ENCODE peak calls at places on chromosomes 13 and 19, in eight cellular contexts. P is epithelial cell of esophagus, J is testis, T is choroid plexus epithelial cell, Q is BJ, X is left lung, H is cardiac muscle cell, Y is heart right ventricle. A is an unnamed sample.

GRCh38 chr13:25908390-25908789 is 143.4 kb downstream of the SHISA2 start:
- DNase-seq in P (no peak), J (no peak), T (no peak), Q (no peak), X (no peak), H (no peak), Y (no peak), A (no peak)

GRCh38 chr19:29663861-29664752 is 1.2 kb upstream of the PLEKHF1 start:
- DNase-seq in P (peak), J (no peak), T (peak), Q (no peak), X (no peak), H (no peak), Y (no peak), A (peak)

GRCh38 chr19:3184847-3185481 is 766 bp upstream of the NCLN start:
- DNase-seq in P (peak), J (peak), T (peak), Q (no peak), X (peak), H (peak), Y (peak), A (no peak)

GRCh38 chr19:53424968-53425597 is 6.7 kb upstream of the ZNF761 start:
- DNase-seq in P (peak), J (peak), T (peak), Q (no peak), X (peak), H (peak), Y (peak), A (peak)

GRCh38 chr13:92967923-92968322 is 258.7 kb upstream of the GPC6 start:
- DNase-seq in P (peak), J (no peak), T (peak), Q (no peak), X (no peak), H (peak), Y (no peak), A (no peak)

GRCh38 chr19:41588497-41589209 is 12.7 kb downstream of the CEACAM21 start:
- DNase-seq in P (peak), J (peak), T (peak), Q (no peak), X (no peak), H (peak), Y (no peak), A (no peak)

GRCh38 chr13:48975926-48976676 is 389 bp downstream of the FNDC3A start:
- DNase-seq in P (peak), J (peak), T (peak), Q (no peak), X (peak), H (peak), Y (peak), A (no peak)

GRCh38 chr13:36370108-36370429 is 23.9 kb upstream of the SPART start:
- DNase-seq in P (no peak), J (no peak), T (no peak), Q (no peak), X (no peak), H (no peak), Y (peak), A (no peak)

GRCh38 chr13:99975626-99976025 is 4.1 kb upstream of the ZIC5 start:
- DNase-seq in P (no peak), J (no peak), T (no peak), Q (no peak), X (no peak), H (no peak), Y (no peak), A (no peak)

GRCh38 chr19:12638611-12639182 is 27.8 kb downstream of the MAN2B1 start:
- DNase-seq in P (no peak), J (no peak), T (no peak), Q (no peak), X (no peak), H (no peak), Y (no peak), A (no peak)

GRCh38 chr19:46478356-46478986 is 7.1 kb upstream of the PNMA8A start:
- DNase-seq in P (no peak), J (no peak), T (peak), Q (no peak), X (no peak), H (peak), Y (no peak), A (no peak)

GRCh38 chr19:14761607-14762006 is 16.8 kb downstream of the ADGRE2 start:
- DNase-seq in P (peak), J (no peak), T (no peak), Q (no peak), X (no peak), H (no peak), Y (no peak), A (no peak)

GRCh38 chr19:14763497-14764145 is 14.7 kb downstream of the ADGRE2 start:
- DNase-seq in P (no peak), J (no peak), T (no peak), Q (no peak), X (no peak), H (no peak), Y (no peak), A (no peak)

GRCh38 chr19:14762111-14762510 is 16.2 kb downstream of the ADGRE2 start:
- DNase-seq in P (no peak), J (no peak), T (no peak), Q (no peak), X (no peak), H (no peak), Y (no peak), A (no peak)

GRCh38 chr19:14764401-14764800 is 14.0 kb downstream of the ADGRE2 start:
- DNase-seq in P (no peak), J (no peak), T (no peak), Q (no peak), X (no peak), H (no peak), Y (no peak), A (no peak)

GRCh38 chr19:14758816-14759215 is 19.5 kb downstream of the ADGRE2 start:
- DNase-seq in P (peak), J (no peak), T (peak), Q (no peak), X (no peak), H (no peak), Y (no peak), A (no peak)
- H3K4me3 ChIP-seq in P (peak), J (no peak), T (no peak), Q (no peak), X (no peak), H (no peak), Y (no peak), A (peak)

DNA sequence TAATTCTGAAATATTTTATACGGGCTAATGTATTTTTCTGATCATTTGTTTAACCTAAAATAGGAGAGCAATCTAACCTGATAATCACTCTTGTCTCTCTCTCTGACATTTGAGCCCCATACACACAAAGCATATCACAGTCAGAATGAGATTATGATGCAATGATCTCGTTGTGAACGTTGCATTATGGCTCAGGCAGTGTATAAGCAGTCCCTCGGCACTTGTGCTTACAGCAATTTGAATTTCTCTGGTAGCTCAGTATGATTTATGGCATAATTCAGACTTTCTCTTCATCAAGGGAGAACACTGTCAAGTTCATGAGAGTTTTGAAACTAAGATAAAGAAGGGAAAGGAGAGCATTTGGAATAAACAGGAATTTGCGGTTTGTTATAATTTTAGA is 256.1 kb downstream of the DACH1 start:
- DNase-seq in P (no peak), J (no peak), T (no peak), Q (no peak), X (no peak), H (no peak), Y (no peak), A (no peak)
- H3K4me3 ChIP-seq in P (no peak), J (no peak), T (no peak), Q (no peak), X (no peak), H (no peak), Y (no peak), A (no peak)

GRCh38 chr19:10332965-10333757 is at the start of gene RAVER1:
- DNase-seq in P (peak), J (peak), T (peak), Q (peak), X (peak), H (peak), Y (peak), A (peak)

GRCh38 chr19:10333758-10334339 is 520 bp upstream of the RAVER1 start:
- DNase-seq in P (no peak), J (peak), T (peak), Q (no peak), X (no peak), H (no peak), Y (no peak), A (no peak)

GRCh38 chr19:10334340-10335148 is 1.2 kb upstream of the RAVER1 start:
- DNase-seq in P (peak), J (peak), T (peak), Q (peak), X (peak), H (peak), Y (peak), A (peak)

GRCh38 chr19:10332158-10332964 is 968 bp downstream of the RAVER1 start:
- DNase-seq in P (no peak), J (no peak), T (no peak), Q (no peak), X (no peak), H (no peak), Y (no peak), A (no peak)

DNA sequence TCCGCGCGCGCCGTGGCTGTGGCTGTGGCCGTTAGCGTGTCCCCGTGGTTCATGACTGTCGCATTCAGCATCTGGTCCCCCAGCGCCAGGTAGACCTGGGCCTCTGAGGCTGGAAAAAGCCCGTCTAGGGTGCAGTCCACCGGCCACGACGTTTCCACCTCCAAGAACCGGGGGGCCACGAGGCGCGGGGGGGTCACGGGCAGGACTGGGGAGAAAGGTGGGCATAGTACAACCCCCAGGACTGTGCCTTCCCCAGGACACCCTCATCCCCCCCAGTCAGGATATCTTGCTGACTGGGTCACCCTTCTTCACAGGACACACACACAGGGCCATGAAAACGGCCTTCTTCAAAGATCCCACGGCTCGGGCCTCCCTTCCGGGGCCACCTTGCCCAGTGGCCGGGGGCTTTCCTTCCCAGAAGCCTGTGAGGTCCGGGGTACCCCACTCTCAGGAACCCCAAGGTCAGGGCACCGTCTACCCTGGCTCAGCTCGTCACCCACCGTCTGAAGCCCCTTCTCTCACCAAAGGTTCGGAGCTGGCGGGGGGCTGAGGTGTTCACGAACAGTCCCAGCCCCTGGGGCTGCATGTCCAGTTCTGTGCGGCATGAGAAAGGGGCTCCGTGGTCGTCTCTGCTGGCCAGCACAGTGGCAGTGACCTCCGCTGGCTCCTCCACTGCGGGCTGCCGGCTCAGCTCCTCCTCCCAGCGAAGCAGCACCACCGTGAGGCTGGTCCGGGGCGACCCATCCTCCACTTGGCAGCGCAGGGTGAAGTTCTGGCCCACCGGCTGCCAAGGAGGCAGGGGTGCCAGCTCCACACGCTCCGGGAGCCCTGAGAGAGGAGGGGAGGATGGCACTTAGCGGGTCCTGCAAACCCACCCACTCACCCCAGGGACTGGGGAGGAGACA is 2.1 kb upstream of the RAVER1 start:
- DNase-seq in P (no peak), J (no peak), T (no peak), Q (no peak), X (no peak), H (no peak), Y (peak), A (no peak)
- H3K4me3 ChIP-seq in P (peak), J (peak), T (peak), Q (peak), X (no peak), H (no peak), Y (peak), A (no peak)

GRCh38 chr19:33554391-33554790 is 32.8 kb upstream of the PEPD start:
- DNase-seq in P (no peak), J (no peak), T (no peak), Q (no peak), X (no peak), H (no peak), Y (no peak), A (no peak)

GRCh38 chr19:33552191-33552927 is 30.8 kb upstream of the PEPD start:
- DNase-seq in P (no peak), J (no peak), T (no peak), Q (no peak), X (no peak), H (no peak), Y (no peak), A (no peak)

GRCh38 chr19:33553530-33554310 is 32.1 kb upstream of the PEPD start:
- DNase-seq in P (no peak), J (no peak), T (no peak), Q (no peak), X (no peak), H (no peak), Y (no peak), A (no peak)

GRCh38 chr19:33551676-33552075 is 30.1 kb upstream of the PEPD start:
- DNase-seq in P (no peak), J (no peak), T (no peak), Q (no peak), X (no peak), H (no peak), Y (no peak), A (no peak)

DNA sequence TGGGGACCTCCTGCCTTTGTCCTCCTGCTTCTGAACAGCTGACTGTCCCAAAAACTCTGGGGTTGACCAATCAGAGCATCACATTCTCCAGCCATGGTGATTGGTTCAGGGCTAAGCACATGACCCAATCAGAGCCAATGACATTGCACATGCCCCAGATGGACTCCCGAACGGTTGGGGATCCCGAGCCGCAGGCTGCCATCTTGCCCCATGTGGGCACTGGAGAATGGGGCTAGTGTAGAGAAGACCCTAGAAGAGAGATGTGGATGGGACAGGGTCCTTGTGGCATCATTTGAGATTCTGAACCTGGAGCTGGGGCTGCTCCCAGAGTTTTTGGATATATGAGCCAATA is 31.3 kb upstream of the PEPD start:
- DNase-seq in P (no peak), J (peak), T (no peak), Q (no peak), X (no peak), H (no peak), Y (no peak), A (no peak)
- H3K4me3 ChIP-seq in P (no peak), J (peak), T (no peak), Q (no peak), X (no peak), H (no peak), Y (no peak), A (no peak)

GRCh38 chr19:14405758-14406644 is 13.1 kb downstream of the DDX39A start:
- DNase-seq in P (peak), J (peak), T (peak), Q (no peak), X (peak), H (peak), Y (peak), A (no peak)
- H3K4me3 ChIP-seq in P (peak), J (peak), T (peak), Q (no peak), X (peak), H (no peak), Y (no peak), A (no peak)

GRCh38 chr19:52066258-52066866 is 17.7 kb upstream of the ZNF432 start:
- DNase-seq in P (no peak), J (no peak), T (no peak), Q (no peak), X (no peak), H (no peak), Y (no peak), A (no peak)

GRCh38 chr19:52065399-52065798 is 16.8 kb upstream of the ZNF432 start:
- DNase-seq in P (no peak), J (no peak), T (no peak), Q (no peak), X (no peak), H (no peak), Y (no peak), A (no peak)

GRCh38 chr19:52069653-52070052 is 21.0 kb upstream of the ZNF432 start:
- DNase-seq in P (no peak), J (no peak), T (no peak), Q (no peak), X (no peak), H (no peak), Y (no peak), A (no peak)

DNA sequence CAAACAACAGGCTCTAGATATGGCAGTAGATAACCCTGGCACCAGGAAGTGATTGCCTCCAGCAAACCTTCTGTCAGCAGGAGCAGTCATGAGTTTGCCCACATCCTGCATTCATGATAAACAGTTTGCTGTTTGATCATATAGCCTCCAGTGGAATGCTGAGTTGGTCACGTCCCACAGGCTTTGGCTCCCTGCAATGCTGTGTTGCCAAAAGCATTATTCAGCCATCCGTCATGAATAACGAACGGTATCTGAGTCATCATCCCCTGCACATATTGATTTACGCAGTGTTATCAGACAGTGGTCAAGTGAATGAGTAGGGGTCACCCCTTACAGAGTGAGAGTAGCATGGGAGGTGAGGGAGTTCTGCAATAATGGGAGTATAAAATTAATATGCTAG is 21.9 kb upstream of the ZNF432 start:
- DNase-seq in P (peak), J (no peak), T (peak), Q (no peak), X (no peak), H (peak), Y (no peak), A (peak)
- H3K4me3 ChIP-seq in P (no peak), J (no peak), T (no peak), Q (no peak), X (no peak), H (no peak), Y (no peak), A (no peak)

DNA sequence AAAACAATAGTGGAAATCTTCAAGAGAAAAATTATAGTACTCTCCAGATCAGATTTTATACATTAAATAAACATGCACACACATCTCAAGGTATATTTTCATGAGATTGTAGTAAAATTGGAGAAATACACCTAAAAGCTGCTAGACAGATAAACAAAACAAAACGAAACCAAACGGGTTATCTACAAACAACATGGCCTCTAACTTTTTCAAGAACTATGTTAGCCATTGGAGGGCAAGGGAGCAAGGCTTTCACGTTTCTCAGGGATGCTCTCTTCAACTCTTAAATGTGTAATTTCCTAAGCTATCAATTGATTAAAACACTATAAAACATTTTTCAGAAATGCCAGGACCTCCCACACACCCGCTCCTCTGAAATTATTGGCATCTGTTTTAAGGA is 1262.4 kb upstream of the PCDH20 start:
- DNase-seq in P (no peak), J (no peak), T (peak), Q (no peak), X (no peak), H (no peak), Y (no peak), A (no peak)
- H3K4me3 ChIP-seq in P (no peak), J (no peak), T (peak), Q (no peak), X (no peak), H (no peak), Y (no peak), A (no peak)

DNA sequence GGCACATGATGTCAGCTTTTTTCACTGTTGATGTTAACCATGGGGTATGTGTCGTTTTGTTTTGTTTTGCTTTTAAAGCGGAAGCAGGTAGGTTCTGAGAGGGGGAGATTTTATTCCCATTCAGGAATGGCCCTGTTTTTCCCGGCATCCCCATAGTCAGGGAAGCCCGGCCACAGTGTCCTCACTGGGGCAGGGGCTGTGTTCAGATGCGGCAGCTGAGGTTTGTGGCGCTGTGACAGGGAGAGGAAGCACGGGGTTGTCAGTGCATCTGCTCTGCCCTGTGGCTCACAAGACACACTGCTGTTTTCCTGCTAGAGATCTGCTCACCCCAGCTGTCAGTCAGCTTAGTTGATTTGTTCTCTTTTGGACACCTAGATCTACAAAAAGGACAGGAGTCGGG is 27.6 kb downstream of the ANKRD27 start:
- DNase-seq in P (no peak), J (no peak), T (peak), Q (no peak), X (no peak), H (no peak), Y (no peak), A (no peak)
- H3K4me3 ChIP-seq in P (no peak), J (no peak), T (no peak), Q (no peak), X (no peak), H (no peak), Y (no peak), A (no peak)

A was measured in keratinocyte.